ENCODE peak calls at places on chromosomes 3 and 15, in nine cellular contexts. G, Y, W, A, L, B, M, I and S are unnamed samples.

GRCh38 chr3:10682692-10683091 is 133.3 kb upstream of the SLC6A11 start:
- DNase-seq in G (no peak), Y (no peak), W (no peak), A (no peak), L (no peak), B (no peak), M (no peak), I (no peak), S (no peak)

GRCh38 chr3:181872887-181873286 is 161.2 kb downstream of the SOX2 start:
- DNase-seq in G (no peak), Y (no peak), W (no peak), A (no peak), L (peak; percentile 4), B (no peak), M (no peak), I (no peak), S (no peak)

GRCh38 chr15:91947370-91947769 is 93.9 kb downstream of the SLCO3A1 start:
- DNase-seq in G (no peak), Y (no peak), W (no peak), A (no peak), L (peak; percentile 26), B (no peak), M (no peak), I (no peak), S (no peak)

GRCh38 chr3:187798531-187799520 is 53.6 kb upstream of the BCL6 start:
- DNase-seq in G (no peak), Y (no peak), W (no peak), A (no peak), L (no peak), B (no peak), M (no peak), I (no peak), S (no peak)

GRCh38 chr3:113758389-113759029 is 11.7 kb downstream of the ATP6V1A start:
- DNase-seq in G (peak; percentile 90), Y (no peak), W (no peak), A (no peak), L (no peak), B (no peak), M (no peak), I (no peak), S (peak; percentile 47)

GRCh38 chr3:125154800-125155269 is 57.7 kb downstream of the SLC12A8 start:
- DNase-seq in G (no peak), Y (no peak), W (no peak), A (no peak), L (no peak), B (no peak), M (no peak), I (no peak), S (no peak)

GRCh38 chr3:53412953-53413352 is 65.6 kb upstream of the DCP1A start:
- DNase-seq in G (no peak), Y (no peak), W (no peak), A (no peak), L (no peak), B (no peak), M (no peak), I (no peak), S (no peak)

GRCh38 chr15:81483496-81483895 is 109.5 kb upstream of the TMC3 start:
- DNase-seq in G (no peak), Y (no peak), W (no peak), A (no peak), L (no peak), B (no peak), M (no peak), I (no peak), S (no peak)

GRCh38 chr15:25735550-25736384 is 127.4 kb downstream of the ATP10A start:
- DNase-seq in G (no peak), Y (no peak), W (no peak), A (no peak), L (peak; percentile 59), B (no peak), M (no peak), I (no peak), S (no peak)